ENCODE peak calls at places on chromosomes 3 and 15, in six cellular contexts. J is activated gamma-delta T cell treated with Interleukin-2 at 50 U/mL for 16 hours; R is NCI-H2081 treated with DMSO at 0.1 percent for 48 hours; V is retinal pigment epithelial cell; L is anterior cingulate cortex; K is activated CD4-positive, alpha-beta T cell treated with anti-CD3 and anti-CD28 coated beads, Interleukin-2, amount 10 ng/mL, durations not matched to agents 7 days and 5 days. B is an unnamed sample.

GRCh38 chr3:160098946-160099626 is 110.5 kb downstream of the IL12A start:
- DNase-seq in L (no peak), V (no peak), J (no peak), K (no peak), R (no peak), B (no peak)

GRCh38 chr15:44084728-44085127 is 110.3 kb downstream of the FRMD5 start:
- DNase-seq in V (no peak), R (no peak), J (no peak), K (no peak), L (no peak), B (no peak)

GRCh38 chr3:183122257-183122932 is 23.1 kb upstream of the MCCC1 start:
- DNase-seq in L (no peak), K (peak; percentile 21), R (peak; percentile 75), V (peak; percentile 22), J (no peak), B (peak; percentile 56)

GRCh38 chr3:60703956-60704736 is 547.1 kb downstream of the FHIT start:
- DNase-seq in R (no peak), L (no peak), J (no peak), V (no peak), K (no peak), B (peak; percentile 57)

GRCh38 chr3:8490079-8490552 is 11.5 kb upstream of the LMCD1 start:
- DNase-seq in R (no peak), J (no peak), K (no peak), L (no peak), V (no peak), B (peak; percentile 93)

GRCh38 chr3:57646723-57647122 is 46.2 kb downstream of the DENND6A start:
- DNase-seq in R (no peak), K (no peak), V (peak; percentile 14), L (no peak), J (no peak), B (peak; percentile 2)

GRCh38 chr3:122356402-122356801 is 26.6 kb downstream of the MIX23 start:
- DNase-seq in K (peak; percentile 39), J (no peak), L (no peak), R (no peak), V (no peak), B (peak; percentile 45)

GRCh38 chr15:98160236-98160635 is 199.7 kb downstream of the ARRDC4 start:
- DNase-seq in R (peak; percentile 27), L (no peak), K (peak; percentile 85), J (peak; percentile 7), V (no peak), B (no peak)